ENCODE peak calls at places on chromosomes 6 and 20, in eight cellular contexts. O, K, M, W, E, T, B and J are unnamed samples. For H3K27me3, the result is how much of the 10 kb centered on the place peaks cover.

GRCh38 chr6:52104979-52105378 is 17.6 kb upstream of the PKHD1 start:
- DNase-seq in W (no peak), M (no peak), B (no peak), K (no peak), T (no peak), O (no peak), E (no peak), J (no peak)

GRCh38 chr6:90062667-90063066 is 168.4 kb downstream of the GJA10 start:
- DNase-seq in T (no peak), B (no peak), W (peak), O (no peak), E (no peak), M (no peak), K (no peak), J (no peak)

GRCh38 chr6:71408966-71409723 is 120.5 kb downstream of the OGFRL1 start:
- DNase-seq in T (no peak), O (no peak), B (no peak), W (peak), M (peak), E (no peak), K (no peak), J (no peak)

GRCh38 chr6:31710490-31711219 is 4.0 kb downstream of the LY6G6F start:
- DNase-seq in T (no peak), B (no peak), K (no peak), M (no peak), E (no peak), O (no peak), W (no peak), J (no peak)

GRCh38 chr20:53872561-53873248 is 197.7 kb downstream of the BCAS1 start:
- DNase-seq in M (no peak), K (no peak), B (no peak), W (no peak), O (no peak), E (no peak), T (no peak), J (no peak)

GRCh38 chr6:16854986-16855385 is 93.7 kb upstream of the ATXN1 start:
- DNase-seq in O (no peak), W (no peak), E (no peak), B (no peak), K (no peak), T (no peak), M (peak), J (no peak)

GRCh38 chr20:37347891-37348642 is 2.1 kb downstream of the SRC start:
- DNase-seq in B (no peak), T (no peak), W (no peak), K (no peak), E (no peak), M (no peak), O (no peak), J (no peak)

GRCh38 chr6:22600059-22600458 is 30.7 kb downstream of the HDGFL1 start:
- DNase-seq in O (no peak), E (no peak), K (no peak), T (no peak), M (peak), B (no peak), W (no peak), J (no peak)

GRCh38 chr6:33251390-33252012 is 20.2 kb downstream of the VPS52 start:
- DNase-seq in W (no peak), O (no peak), E (no peak), K (no peak), M (peak), B (no peak), T (no peak), J (no peak)

GRCh38 chr6:112145080-112145573 is 57.7 kb downstream of the FAM229B start:
- DNase-seq in B (no peak), W (no peak), K (no peak), E (no peak), O (peak), T (no peak), M (no peak), J (no peak)

GRCh38 chr6:128235556-128235955 is 284.8 kb downstream of the PTPRK start:
- DNase-seq in T (no peak), E (no peak), M (no peak), K (no peak), W (peak), B (peak), O (no peak), J (no peak)

GRCh38 chr6:121482004-121482693 is 46.7 kb downstream of the GJA1 start:
- DNase-seq in M (peak), W (peak), T (no peak), O (no peak), E (no peak), K (no peak), B (no peak), J (no peak)

GRCh38 chr20:61719691-61720347 is 345.9 kb downstream of the TAF4 start:
- DNase-seq in B (no peak), W (no peak), T (no peak), O (peak), E (peak), M (no peak), K (no peak), J (no peak)

GRCh38 chr6:153856929-153857376 is 182.1 kb upstream of the OPRM1 start:
- DNase-seq in T (peak), K (no peak), W (no peak), B (no peak), M (no peak), E (no peak), O (no peak), J (no peak)

GRCh38 chr6:112298816-112299281 is 44.5 kb upstream of the LAMA4 start:
- DNase-seq in W (peak), B (peak), M (peak), E (no peak), O (no peak), K (no peak), T (no peak), J (no peak)

GRCh38 chr6:92024071-92024470 is 1395.3 kb downstream of the EPHA7 start:
- DNase-seq in E (no peak), W (no peak), K (no peak), M (no peak), B (no peak), O (no peak), T (no peak), J (no peak)

GRCh38 chr6:2817778-2818443 is 23.8 kb downstream of the SERPINB1 start:
- DNase-seq in E (no peak), W (peak), O (no peak), B (no peak), K (no peak), M (peak), T (no peak), J (no peak)

GRCh38 chr6:139954463-139955071 is 580.1 kb upstream of the CITED2 start:
- DNase-seq in T (no peak), M (no peak), K (no peak), E (no peak), O (no peak), W (no peak), B (no peak), J (no peak)

GRCh38 chr6:14474816-14475215 is 357.2 kb downstream of the CD83 start:
- DNase-seq in W (no peak), M (no peak), K (no peak), T (no peak), B (no peak), O (no peak), E (no peak), J (no peak)

GRCh38 chr6:118963003-118963402 is 28.0 kb upstream of the MCM9 start:
- DNase-seq in T (no peak), M (peak), E (no peak), K (no peak), O (no peak), B (no peak), W (peak), J (no peak)

GRCh38 chr20:10225439-10226080 is 6.9 kb downstream of the SNAP25 start:
- DNase-seq in O (peak), W (peak), B (no peak), T (no peak), M (no peak), E (peak), K (no peak), J (no peak)

GRCh38 chr6:13284646-13285045 is 43.7 kb downstream of the TBC1D7 start:
- DNase-seq in M (no peak), T (no peak), K (no peak), O (no peak), W (no peak), B (no peak), E (no peak), J (no peak)

GRCh38 chr6:33075568-33076405 is at the start of gene HLA-DPB1:
- DNase-seq in M (peak), W (peak), O (peak), T (no peak), B (no peak), E (peak), K (no peak), J (no peak)

GRCh38 chr6:66277400-66277799 is 570.4 kb upstream of the EYS start:
- DNase-seq in E (no peak), W (no peak), T (no peak), B (no peak), K (no peak), O (no peak), M (no peak), J (no peak)

GRCh38 chr6:157428418-157429202 is 47.6 kb downstream of the ZDHHC14 start:
- DNase-seq in O (peak), W (peak), T (no peak), K (no peak), B (peak), M (no peak), E (peak), J (no peak)

GRCh38 chr20:25070821-25071473 is 11.0 kb downstream of the VSX1 start:
- DNase-seq in W (no peak), B (no peak), E (no peak), T (no peak), M (no peak), O (no peak), K (no peak), J (no peak)

GRCh38 chr6:114471450-114471849 is 128.6 kb upstream of the HS3ST5 start:
- DNase-seq in O (peak), T (peak), W (no peak), E (peak), M (no peak), B (no peak), K (no peak), J (no peak)

GRCh38 chr6:162463573-162463972 is 264.0 kb downstream of the PRKN start:
- DNase-seq in M (no peak), W (no peak), T (no peak), B (no peak), K (no peak), O (no peak), E (no peak), J (no peak)

GRCh38 chr20:38804682-38805501 is 605 bp upstream of the PPP1R16B start:
- DNase-seq in K (no peak), O (peak), W (no peak), T (no peak), E (peak), B (no peak), M (no peak), J (no peak)

GRCh38 chr6:11650711-11651110 is 113.2 kb downstream of the TMEM170B start:
- DNase-seq in K (no peak), W (no peak), B (no peak), T (no peak), M (no peak), O (peak), E (no peak), J (no peak)

GRCh38 chr6:26533532-26533931 is 4.6 kb upstream of the HMGN4 start:
- DNase-seq in M (no peak), T (no peak), W (no peak), K (no peak), O (no peak), E (no peak), B (no peak), J (no peak)

GRCh38 chr6:15573376-15573775 is 89.5 kb downstream of the DTNBP1 start:
- DNase-seq in M (no peak), B (no peak), O (peak), E (peak), K (no peak), W (no peak), T (no peak), J (no peak)

GRCh38 chr20:20864346-20865096 is 152.1 kb upstream of the RALGAPA2 start:
- DNase-seq in B (no peak), O (peak), M (no peak), K (no peak), T (no peak), E (peak), W (peak), J (no peak)

GRCh38 chr6:1856381-1856780 is 246.7 kb downstream of the FOXC1 start:
- DNase-seq in W (peak), K (no peak), B (peak), T (no peak), M (peak), O (no peak), E (no peak), J (no peak)

GRCh38 chr6:107314644-107315043 is 144.7 kb downstream of the PDSS2 start:
- DNase-seq in W (no peak), B (no peak), T (no peak), E (no peak), M (no peak), O (no peak), K (no peak), J (no peak)

DNA sequence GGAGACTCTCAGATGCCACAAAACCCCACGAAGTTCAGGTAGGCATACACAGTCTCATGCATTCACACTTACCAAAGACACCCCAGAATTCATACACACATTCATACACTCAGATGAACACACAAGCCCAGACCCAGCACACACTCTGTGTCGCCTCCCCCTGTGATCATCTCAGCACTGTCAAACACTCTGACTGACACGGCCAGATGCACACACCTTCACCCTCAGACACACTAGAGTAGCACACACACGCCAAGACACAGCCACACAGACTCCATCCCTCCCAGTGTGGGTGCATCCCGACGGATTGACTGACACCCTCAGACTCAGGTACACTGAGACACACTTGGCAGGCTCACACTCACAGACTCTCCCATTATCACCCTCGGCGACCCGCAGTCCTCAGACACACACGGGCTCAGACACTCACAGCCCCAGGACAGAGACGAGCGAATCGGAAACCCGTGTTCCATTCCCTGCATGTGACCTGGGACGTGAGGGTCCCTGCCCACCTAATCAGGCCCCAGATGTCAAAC is 872 bp upstream of the RIMS4 start:
- DNase-seq in O (no peak), B (no peak), M (no peak), W (no peak), K (no peak), E (no peak), T (no peak), J (no peak)
- H3K27me3 ChIP-seq in O (under half), B (under half), M (half or more), W (under half), K (under half), E (half or more), T (under half), J (under half)

DNA sequence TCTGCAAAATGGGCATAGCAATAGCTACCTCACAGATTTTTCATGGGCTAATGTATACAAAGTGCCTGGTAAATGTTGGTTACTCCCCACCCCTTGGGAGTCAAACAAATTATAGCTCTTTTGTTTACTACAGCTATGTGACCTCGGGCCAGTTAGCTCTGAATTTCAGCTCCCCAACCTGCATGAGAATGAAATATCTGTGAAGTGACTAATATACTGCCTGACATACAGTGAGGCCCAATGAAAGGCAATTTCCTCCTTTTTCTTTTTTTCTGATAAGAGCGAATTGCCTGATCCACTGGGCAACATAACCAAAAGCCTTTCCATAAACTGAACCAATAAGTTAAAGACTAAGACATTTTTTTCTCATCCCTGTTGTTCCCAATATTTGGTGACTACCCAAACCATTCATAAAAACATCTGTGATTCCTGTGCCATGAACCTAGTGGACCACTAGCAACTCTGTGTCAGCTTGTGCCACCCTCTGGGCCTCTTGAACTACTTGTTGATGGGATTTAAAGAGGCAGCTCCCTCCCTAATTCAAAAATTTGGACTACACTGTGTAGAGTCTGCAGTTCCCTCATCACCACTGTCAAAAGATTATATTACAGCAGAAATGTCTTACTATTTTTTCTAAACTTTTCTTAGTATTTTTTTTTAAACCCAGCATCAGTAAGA is 91.9 kb upstream of the TMEM30A start:
- DNase-seq in T (no peak), B (no peak), M (peak), O (no peak), K (no peak), E (no peak), W (peak), J (no peak)
- H3K4me3 ChIP-seq in T (no peak), B (no peak), M (no peak), O (no peak), K (no peak), E (no peak), W (no peak), J (no peak)

DNA sequence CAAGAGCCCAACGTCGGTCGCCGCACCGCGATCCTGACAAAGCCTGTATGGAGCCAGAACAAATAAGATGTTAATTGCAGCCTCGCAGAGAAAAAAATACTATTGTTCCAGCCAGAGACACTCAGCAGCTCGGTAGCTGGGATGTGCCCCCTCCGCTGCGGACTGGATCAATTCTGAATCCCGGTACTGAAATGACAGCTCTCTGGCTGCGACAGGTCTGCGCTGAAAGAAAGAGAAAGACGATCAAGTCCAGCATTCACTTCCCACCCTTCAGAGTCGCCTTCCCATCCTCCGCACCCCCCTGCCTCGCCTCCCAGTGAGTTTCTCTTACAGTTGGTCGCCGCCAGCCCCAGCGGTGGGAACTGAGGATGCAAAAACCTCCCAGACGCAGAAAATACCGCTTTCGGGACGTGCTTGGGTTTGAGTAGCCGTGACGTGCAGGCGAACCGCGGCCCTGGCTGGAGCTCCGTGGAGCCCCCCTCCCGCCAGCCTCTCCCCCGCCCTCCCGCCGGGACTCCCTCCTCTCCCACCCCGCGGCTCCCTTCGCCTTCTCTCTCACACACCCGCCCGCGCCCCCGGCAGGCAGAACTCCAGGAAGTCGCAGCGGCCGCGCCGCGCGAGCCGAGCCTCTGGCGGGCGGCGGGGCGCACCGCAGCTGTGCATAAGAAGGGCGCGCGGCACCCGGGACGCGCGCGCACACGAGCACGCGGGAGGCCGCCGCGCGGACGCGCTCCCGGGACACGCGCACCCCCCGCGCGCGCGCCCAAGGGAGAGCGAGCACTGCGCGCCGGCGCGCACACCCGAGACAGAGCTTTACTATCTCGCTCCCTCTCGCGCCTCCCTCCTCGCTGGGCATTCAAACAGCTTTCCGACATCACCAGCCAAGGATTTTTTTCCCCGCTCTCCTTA is at the start of gene ADGRB3:
- DNase-seq in B (no peak), W (peak), M (peak), E (peak), O (peak), T (peak), K (peak), J (peak)
- TF ChIP-seq CTCF in B (peak), W (no peak), M (no peak), E (no peak), O (no peak), T (no peak), K (peak), J (peak)

GRCh38 chr20:63176035-63176434 is 39.9 kb downstream of the YTHDF1 start:
- DNase-seq in E (peak), T (peak), M (no peak), B (no peak), W (no peak), O (peak), K (no peak), J (no peak)

GRCh38 chr20:63176448-63177133 is 39.3 kb downstream of the YTHDF1 start:
- DNase-seq in K (no peak), T (no peak), W (no peak), M (no peak), B (no peak), O (peak), E (peak), J (no peak)

GRCh38 chr20:63178445-63178818 is 37.5 kb downstream of the YTHDF1 start:
- DNase-seq in B (no peak), T (peak), E (peak), O (peak), M (no peak), K (no peak), W (no peak), J (no peak)

GRCh38 chr20:63177785-63178444 is 38.0 kb downstream of the YTHDF1 start:
- DNase-seq in M (no peak), O (no peak), T (peak), B (no peak), E (peak), K (no peak), W (no peak), J (no peak)

DNA sequence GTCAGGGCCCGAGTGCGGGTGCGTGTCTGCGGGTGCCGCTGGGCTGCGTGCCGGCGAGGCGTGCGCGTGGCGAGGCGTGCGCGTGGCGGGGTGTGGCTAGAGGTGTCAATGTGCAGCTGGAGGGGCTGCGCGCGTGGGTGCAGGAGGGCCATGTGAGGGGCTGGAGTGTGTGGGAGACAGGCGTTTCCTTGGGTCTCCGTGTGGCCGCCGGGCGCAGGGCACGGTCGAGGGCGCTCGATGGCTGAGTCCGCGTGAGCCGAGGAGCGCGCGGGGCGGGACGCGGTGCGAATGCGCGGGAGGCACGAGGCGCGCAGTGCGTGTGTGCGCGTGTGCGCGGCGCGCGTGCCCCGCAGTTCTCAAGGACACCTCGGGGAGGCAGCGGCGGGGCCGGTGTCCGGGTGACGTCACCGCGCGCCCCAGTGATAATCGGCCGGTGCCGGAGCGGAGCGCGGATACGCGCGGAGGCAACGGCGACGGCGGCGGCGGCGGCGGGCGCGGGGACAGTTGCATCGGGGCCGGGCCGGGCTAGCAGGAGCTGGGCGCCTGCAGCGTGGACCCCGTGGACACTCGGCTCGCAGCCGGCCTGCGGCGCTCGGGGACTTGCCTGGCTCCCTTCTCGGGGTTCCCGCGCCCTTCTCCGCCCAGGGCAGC is 38.7 kb downstream of the YTHDF1 start:
- DNase-seq in O (peak), K (no peak), M (no peak), B (no peak), T (peak), W (no peak), E (peak), J (peak)
- H3K27me3 ChIP-seq in O (half or more), K (under half), M (under half), B (half or more), T (half or more), W (under half), E (half or more), J (under half)